ENCODE peak calls at places on chromosomes 5 and 9, in four cellular contexts. C is astrocyte, I is H54, G is T-helper 17 cell. L is an unnamed sample.

GRCh38 chr5:115236599-115236998 is 26.1 kb downstream of the PGGT1B start:
- DNase-seq in C (no peak), I (no peak), G (no peak), L (no peak)

GRCh38 chr9:34279431-34279830 is 49.6 kb downstream of the KIF24 start:
- DNase-seq in C (no peak), I (no peak), G (no peak), L (no peak)

GRCh38 chr5:56319281-56320242 is 86.4 kb upstream of the ANKRD55 start:
- DNase-seq in C (peak), I (no peak), G (no peak), L (no peak)

GRCh38 chr5:112005533-112005926 is 248.5 kb upstream of the NREP start:
- DNase-seq in C (peak), I (no peak), G (no peak), L (no peak)

GRCh38 chr9:94649100-94649855 is 10.0 kb upstream of the FBP1 start:
- DNase-seq in C (peak), I (peak), G (no peak), L (no peak)

GRCh38 chr5:4976918-4977317 is 163.2 kb upstream of the ADAMTS16 start:
- DNase-seq in C (peak), I (no peak), G (no peak), L (no peak)

GRCh38 chr9:14245901-14246525 is 67.9 kb downstream of the NFIB start:
- DNase-seq in C (peak), I (no peak), G (no peak), L (no peak)

GRCh38 chr9:134742822-134743221 is 101.2 kb downstream of the COL5A1 start:
- DNase-seq in C (no peak), I (no peak), G (no peak), L (no peak)

GRCh38 chr5:158463971-158464370 is 605.0 kb upstream of the CLINT1 start:
- DNase-seq in C (no peak), I (no peak), G (no peak), L (no peak)

GRCh38 chr5:149300441-149300840 is 28.8 kb downstream of the AFAP1L1 start:
- DNase-seq in C (no peak), I (no peak), G (no peak), L (no peak)

GRCh38 chr9:81522721-81523551 is 166.4 kb downstream of the TLE1 start:
- DNase-seq in C (peak), I (peak), G (no peak), L (no peak)

GRCh38 chr5:55694152-55694830 is 17.8 kb downstream of the SLC38A9 start:
- DNase-seq in C (no peak), I (no peak), G (no peak), L (no peak)

GRCh38 chr5:138110266-138110963 is 26.6 kb downstream of the WNT8A start:
- DNase-seq in C (peak), I (no peak), G (no peak), L (no peak)

GRCh38 chr5:34415559-34416198 is 240.4 kb upstream of the RAI14 start:
- DNase-seq in C (no peak), I (no peak), G (no peak), L (no peak)

GRCh38 chr9:101242651-101243050 is 142.2 kb downstream of the BAAT start:
- DNase-seq in C (no peak), I (no peak), G (no peak), L (no peak)

GRCh38 chr9:20940447-20941176 is 90.8 kb downstream of the HACD4 start:
- DNase-seq in C (no peak), I (no peak), G (no peak), L (no peak)

GRCh38 chr9:84538879-84539278 is 130.7 kb upstream of the NTRK2 start:
- DNase-seq in C (no peak), I (no peak), G (no peak), L (no peak)

GRCh38 chr9:134681061-134681661 is 39.6 kb downstream of the COL5A1 start:
- DNase-seq in C (peak), I (no peak), G (no peak), L (no peak)

GRCh38 chr9:138076650-138077009 is 199.0 kb downstream of the CACNA1B start:
- DNase-seq in C (no peak), I (no peak), G (no peak), L (no peak)

GRCh38 chr9:8234286-8234819 is 434.8 kb upstream of the DMAC1 start:
- DNase-seq in C (no peak), I (no peak), G (no peak), L (no peak)

GRCh38 chr9:126471084-126471611 is 142.6 kb upstream of the LMX1B start:
- DNase-seq in C (peak), I (no peak), G (peak), L (peak)

GRCh38 chr9:25449503-25449902 is 228.7 kb downstream of the TUSC1 start:
- DNase-seq in C (no peak), I (no peak), G (no peak), L (no peak)

GRCh38 chr5:161676109-161676508 is 9.4 kb upstream of the GABRA6 start:
- DNase-seq in C (no peak), I (no peak), G (no peak), L (no peak)

GRCh38 chr9:130670644-130671043 is 6.2 kb downstream of the PRDM12 start:
- DNase-seq in C (no peak), I (no peak), G (no peak), L (no peak)

GRCh38 chr9:35733109-35733541 is 659 bp downstream of the CREB3 start:
- DNase-seq in C (peak), I (peak), G (no peak), L (no peak)

GRCh38 chr9:111076043-111076442 is 37.8 kb upstream of the LPAR1 start:
- DNase-seq in C (no peak), I (no peak), G (no peak), L (no peak)

GRCh38 chr5:32489791-32490581 is 45.4 kb upstream of the ZFR start:
- DNase-seq in C (peak), I (peak), G (peak), L (peak)

GRCh38 chr5:21071986-21072385 is 1084.0 kb upstream of the CDH18 start:
- DNase-seq in C (peak), I (peak), G (no peak), L (no peak)

GRCh38 chr5:140372971-140373487 is 13.0 kb downstream of the SLC4A9 start:
- DNase-seq in C (peak), I (peak), G (no peak), L (no peak)

GRCh38 chr9:129868571-129869486 is 33.6 kb downstream of the USP20 start:
- DNase-seq in C (no peak), I (no peak), G (peak), L (no peak)

GRCh38 chr9:134650431-134651190 is 9.0 kb downstream of the COL5A1 start:
- DNase-seq in C (no peak), I (no peak), G (no peak), L (no peak)

GRCh38 chr5:33772276-33772990 is 119.4 kb downstream of the ADAMTS12 start:
- DNase-seq in C (peak), I (no peak), G (no peak), L (no peak)

GRCh38 chr5:16776611-16777251 is 159.4 kb downstream of the MYO10 start:
- DNase-seq in C (no peak), I (no peak), G (no peak), L (no peak)

GRCh38 chr9:33233659-33234335 is 6.2 kb upstream of the SPINK4 start:
- DNase-seq in C (peak), I (peak), G (no peak), L (no peak)

GRCh38 chr9:93128011-93128714 is 5.9 kb downstream of the NINJ1 start:
- DNase-seq in C (no peak), I (no peak), G (no peak), L (no peak)

GRCh38 chr5:163915481-163915961 is 410.1 kb downstream of the MAT2B start:
- DNase-seq in C (peak), I (no peak), G (no peak), L (peak)

GRCh38 chr9:73219985-73220626 is 68.4 kb downstream of the ANXA1 start:
- DNase-seq in C (peak), I (no peak), G (no peak), L (no peak)

L was measured in activated B cell treated with CpG ODN at 0.5 μM for 24 hours.